ENCODE peak calls at places on chromosome 13, in nine cellular contexts. B, V, C, U, O, K, S, Y and X are unnamed samples.
A peak's percentile ranks its signal among the peaks of the same experiment; 100 is the strongest.

GRCh38 chr13:44449999-44450821 is 76.6 kb downstream of the SERP2 start:
- DNase-seq in B (no peak), K (no peak), Y (no peak), O (no peak), U (no peak), S (no peak), C (no peak), V (no peak), X (no peak)

GRCh38 chr13:71124230-71124629 is 742.8 kb downstream of the DACH1 start:
- DNase-seq in K (no peak), V (no peak), C (no peak), B (no peak), U (no peak), S (no peak), Y (no peak), O (no peak), X (no peak)

GRCh38 chr13:71758823-71759222 is 108.2 kb downstream of the DACH1 start:
- DNase-seq in B (no peak), C (no peak), V (no peak), K (peak; percentile 1), Y (no peak), S (no peak), O (no peak), U (no peak), X (no peak)

GRCh38 chr13:78603240-78603947 is at the start of gene POU4F1:
- DNase-seq in C (no peak), K (peak; percentile 32), U (no peak), Y (peak; percentile 72), S (peak; percentile 17), V (peak; percentile 62), O (no peak), B (no peak), X (no peak)

GRCh38 chr13:33487575-33488243 is 202.2 kb upstream of the STARD13 start:
- DNase-seq in C (no peak), K (peak; percentile 68), S (no peak), Y (peak; percentile 13), B (no peak), U (no peak), O (no peak), V (peak; percentile 25), X (no peak)

GRCh38 chr13:98509271-98510155 is 67.4 kb downstream of the STK24 start:
- DNase-seq in O (no peak), B (no peak), S (peak; percentile 65), K (peak; percentile 83), C (no peak), Y (no peak), V (peak; percentile 78), U (peak; percentile 81), X (peak; percentile 59)

GRCh38 chr13:44651724-44652123 is 75.6 kb upstream of the TSC22D1 start:
- DNase-seq in Y (no peak), B (no peak), S (no peak), C (no peak), V (no peak), K (no peak), O (no peak), U (no peak), X (no peak)

GRCh38 chr13:24693862-24694471 is 13.8 kb downstream of the ATP12A start:
- DNase-seq in S (no peak), K (peak; percentile 64), V (peak; percentile 49), B (peak; percentile 58), U (peak; percentile 44), C (no peak), O (no peak), Y (peak; percentile 64), X (no peak)

GRCh38 chr13:71797487-71797886 is 69.5 kb downstream of the DACH1 start:
- DNase-seq in O (no peak), Y (no peak), S (no peak), U (no peak), K (no peak), B (no peak), V (no peak), C (no peak), X (no peak)

GRCh38 chr13:27496851-27497250 is 46.5 kb upstream of the MTIF3 start:
- DNase-seq in B (no peak), O (no peak), C (no peak), K (no peak), S (no peak), U (no peak), Y (no peak), V (no peak), X (no peak)

GRCh38 chr13:99159331-99160061 is 41.2 kb upstream of the UBAC2 start:
- DNase-seq in O (no peak), V (no peak), C (no peak), K (no peak), S (no peak), Y (no peak), B (no peak), U (no peak), X (no peak)

GRCh38 chr13:110393761-110394160 is 86.7 kb downstream of the COL4A2 start:
- DNase-seq in S (no peak), Y (no peak), B (no peak), C (no peak), U (no peak), O (no peak), V (no peak), K (no peak), X (no peak)

DNA sequence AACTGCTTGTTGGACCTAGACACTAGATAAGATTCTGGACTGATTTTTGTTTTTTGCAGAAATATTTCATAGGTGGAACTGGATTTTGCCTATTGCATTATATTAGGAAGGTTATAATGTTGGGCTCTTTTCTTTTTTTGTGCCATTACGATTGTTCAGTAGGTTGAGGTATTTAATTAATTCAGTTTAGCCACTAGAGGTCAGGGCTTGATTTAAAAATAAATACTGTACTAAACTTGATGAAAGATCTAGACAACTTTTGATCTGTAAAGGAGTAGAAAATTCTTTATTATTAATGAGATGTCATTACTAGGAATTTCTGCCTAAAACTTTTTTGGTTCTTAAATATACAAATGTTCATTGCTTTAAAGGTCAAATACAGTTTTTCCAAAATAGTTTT is 15.2 kb upstream of the SUPT20H start:
- DNase-seq in K (peak; percentile 65), O (no peak), S (no peak), V (no peak), Y (peak; percentile 8), C (no peak), B (no peak), U (no peak), X (no peak)
- TF ChIP-seq CTCF in K (peak; percentile 35), O (peak; percentile 3), S (peak; percentile 59), V (no peak), Y (peak; percentile 23), C (peak; percentile 60), B (peak; percentile 57), U (peak; percentile 30), X (peak; percentile 42)

GRCh38 chr13:113596321-113597200 is 12.0 kb downstream of the TFDP1 start:
- DNase-seq in V (no peak), C (no peak), Y (no peak), B (no peak), S (peak; percentile 10), O (no peak), U (peak; percentile 62), K (no peak), X (no peak)
- H3K9me3 ChIP-seq in V (no peaks in the 10 kb centered on the region), C (no peaks in the 10 kb centered on the region), Y (no peaks in the 10 kb centered on the region), B (no peaks in the 10 kb centered on the region), S (no peaks in the 10 kb centered on the region), O (no peaks in the 10 kb centered on the region), U (no peaks in the 10 kb centered on the region), K (no peaks in the 10 kb centered on the region), X (peaks cover 30% of the 10 kb centered on the region)

GRCh38 chr13:72963762-72964161 is 95.0 kb upstream of the KLF5 start:
- DNase-seq in S (no peak), Y (no peak), U (no peak), C (no peak), O (no peak), B (no peak), K (no peak), V (no peak), X (no peak)

GRCh38 chr13:72959643-72960042 is 99.2 kb upstream of the KLF5 start:
- DNase-seq in O (no peak), B (no peak), Y (no peak), U (no peak), S (no peak), K (peak; percentile 54), C (no peak), V (no peak), X (no peak)

GRCh38 chr13:72960114-72960513 is 98.7 kb upstream of the KLF5 start:
- DNase-seq in K (no peak), C (no peak), Y (no peak), B (no peak), V (no peak), O (no peak), S (no peak), U (no peak), X (no peak)

DNA sequence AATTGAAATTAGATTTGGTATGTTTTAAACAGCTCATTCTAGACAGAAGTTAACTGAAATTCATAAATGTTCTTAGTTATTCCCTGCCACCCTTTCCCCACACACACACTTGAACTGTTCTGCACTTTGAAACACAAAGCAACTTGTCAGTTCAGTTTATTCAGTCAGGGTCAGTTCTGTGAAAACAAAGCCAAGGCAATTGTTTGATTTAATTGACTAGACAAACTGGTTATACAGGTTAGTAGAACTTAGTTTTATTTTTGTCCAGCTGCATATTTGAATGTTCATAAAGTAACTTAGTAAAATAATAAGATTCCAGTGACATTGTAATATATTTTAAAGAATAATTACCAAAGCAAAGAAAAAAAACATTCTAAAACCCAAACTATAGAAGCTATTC is 98.3 kb upstream of the KLF5 start:
- DNase-seq in Y (no peak), K (no peak), V (no peak), B (no peak), O (peak; percentile 27), U (no peak), C (no peak), S (no peak), X (no peak)
- H3K27ac ChIP-seq in Y (no peak overlapping the region), K (no peak overlapping the region), V (no peak overlapping the region), B (no peak overlapping the region), O (peak overlapping the region; percentile 75), U (no peak overlapping the region), C (no peak overlapping the region), S (no peak overlapping the region), X (no peak overlapping the region)

DNA sequence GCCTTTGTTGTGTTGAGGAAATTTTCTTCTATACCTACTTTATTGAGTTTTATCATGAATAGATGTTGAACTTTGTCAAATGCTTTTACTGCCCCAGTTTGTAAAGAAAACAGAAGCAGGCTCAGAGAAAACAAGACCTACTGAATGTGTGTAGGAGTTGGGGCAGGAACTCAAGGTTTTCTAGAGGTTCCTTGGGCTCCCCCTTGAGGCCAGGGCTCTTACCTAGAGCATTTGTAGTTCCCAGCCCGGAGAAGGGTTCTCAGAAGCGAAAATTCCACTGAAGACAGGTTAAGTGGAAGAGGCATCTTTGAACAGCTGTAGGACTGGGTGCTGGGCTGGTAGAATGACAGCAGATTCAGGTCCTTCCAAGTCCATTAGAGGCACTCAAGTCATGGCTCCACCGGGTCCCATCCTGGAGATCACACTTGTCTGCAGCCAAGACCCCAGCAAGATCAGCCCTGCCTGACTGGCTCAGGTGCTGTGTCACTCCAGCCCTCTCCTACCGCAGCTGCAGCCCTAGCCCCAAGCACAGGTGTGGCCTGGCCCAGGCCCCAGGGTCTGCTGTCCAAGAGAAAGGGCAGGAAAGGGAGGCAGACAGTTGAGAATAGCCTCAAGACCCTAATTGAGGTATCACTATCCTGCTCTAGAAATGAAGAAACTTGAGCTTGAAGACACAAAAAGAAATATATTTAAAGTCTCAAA is 425.5 kb downstream of the PCDH20 start:
- DNase-seq in K (no peak), C (no peak), O (no peak), U (no peak), S (no peak), Y (no peak), V (no peak), B (no peak), X (no peak)
- TF ChIP-seq CTCF in K (no peak), C (no peak), O (no peak), U (no peak), S (no peak), Y (peak; percentile 19), V (no peak), B (peak; percentile 11), X (no peak)

GRCh38 chr13:46288570-46289259 is 77.0 kb downstream of the LRRC63 start:
- DNase-seq in U (no peak), B (peak; percentile 46), K (peak; percentile 63), O (no peak), V (no peak), Y (peak; percentile 66), S (no peak), C (no peak), X (no peak)
- H3K9me3 ChIP-seq in U (no peaks in the 10 kb centered on the region), B (no peaks in the 10 kb centered on the region), K (no peaks in the 10 kb centered on the region), O (no peaks in the 10 kb centered on the region), V (no peaks in the 10 kb centered on the region), Y (no peaks in the 10 kb centered on the region), S (no peaks in the 10 kb centered on the region), C (no peaks in the 10 kb centered on the region), X (no peaks in the 10 kb centered on the region)